ENCODE peak calls at places on chromosomes 3 and 15, in five cellular contexts. R is activated CD8-positive, alpha-beta T cell treated with anti-CD3 and anti-CD28 coated beads, Interleukin-2, amount 10 ng/mL, durations not matched to agents 7 days and 5 days; N is HFFc6; Q is activated T-cell treated with anti-CD3 and anti-CD28 coated beads, Interleukin-2, amount 50 U/mL, for 72 hours; O is hepatic stellate cell. G is an unnamed sample.

GRCh38 chr15:32872606-32873291 is 154.9 kb downstream of the GREM1 start:
- DNase-seq in R (no peak), N (peak; percentile 25), Q (no peak), O (no peak), G (no peak)

GRCh38 chr3:40741729-40742128 is 217.0 kb downstream of the ZNF621 start:
- DNase-seq in R (no peak), N (no peak), Q (no peak), O (no peak), G (peak; percentile 59)

GRCh38 chr15:78291698-78292097 is 7.7 kb downstream of the SKIC8 start:
- DNase-seq in R (no peak), N (no peak), Q (no peak), O (no peak), G (peak; percentile 43)

GRCh38 chr15:33089165-33089877 is 105.2 kb downstream of the FMN1 start:
- DNase-seq in R (no peak), N (no peak), Q (no peak), O (no peak), G (no peak)

GRCh38 chr3:9291991-9292390 is 42.5 kb upstream of the SRGAP3 start:
- DNase-seq in R (no peak), N (no peak), Q (no peak), O (no peak), G (no peak)

GRCh38 chr15:69190504-69190903 is 30.1 kb downstream of the GLCE start:
- DNase-seq in R (no peak), N (no peak), Q (no peak), O (no peak), G (no peak)

GRCh38 chr3:123431658-123432323 is 17.1 kb downstream of the ADCY5 start:
- DNase-seq in R (no peak), N (no peak), Q (no peak), O (no peak), G (no peak)

GRCh38 chr3:13608969-13609725 is 60.2 kb downstream of the FBLN2 start:
- DNase-seq in R (no peak), N (no peak), Q (no peak), O (no peak), G (no peak)

GRCh38 chr3:120284702-120285507 is at the start of gene GPR156:
- DNase-seq in R (no peak), N (no peak), Q (peak; percentile 6), O (peak; percentile 45), G (no peak)

GRCh38 chr3:178479860-178480259 is 56.4 kb upstream of the KCNMB2 start:
- DNase-seq in R (no peak), N (no peak), Q (no peak), O (no peak), G (no peak)

GRCh38 chr3:30135190-30135589 is 471.2 kb upstream of the TGFBR2 start:
- DNase-seq in R (no peak), N (no peak), Q (no peak), O (no peak), G (no peak)

GRCh38 chr3:42822828-42823227 is 13.6 kb downstream of the ACKR2 start:
- DNase-seq in R (no peak), N (no peak), Q (no peak), O (no peak), G (peak; percentile 28)

G was measured in iris pigment epithelial cell.